ENCODE peak calls at places on chromosomes 3 and 15, in nine cellular contexts. One of them, this sample, is unnamed.

GRCh38 chr3:176920806-176921205 is 276.5 kb downstream of the TBL1XR1 start:
- DNase-seq in stomach: no peak
- DNase-seq in heart left ventricle: no peak
- DNase-seq in HFF-Myc: no peak
- DNase-seq in cardiac muscle cell: no peak
- DNase-seq in ovary: no peak
- DNase-seq in suprapubic skin: no peak
- DNase-seq in cardiac fibroblast: no peak
- DNase-seq in mucosa of descending colon: peak
- DNase-seq in this sample: no peak

GRCh38 chr15:71152542-71152941 is 37.3 kb downstream of the THSD4 start:
- DNase-seq in stomach: no peak
- DNase-seq in heart left ventricle: no peak
- DNase-seq in HFF-Myc: no peak
- DNase-seq in cardiac muscle cell: peak
- DNase-seq in ovary: no peak
- DNase-seq in suprapubic skin: no peak
- DNase-seq in cardiac fibroblast: no peak
- DNase-seq in mucosa of descending colon: no peak
- DNase-seq in this sample: no peak

GRCh38 chr15:75943713-75944215 is 40.1 kb downstream of the FBXO22 start:
- DNase-seq in stomach: no peak
- DNase-seq in heart left ventricle: no peak
- DNase-seq in HFF-Myc: no peak
- DNase-seq in cardiac muscle cell: no peak
- DNase-seq in ovary: no peak
- DNase-seq in suprapubic skin: no peak
- DNase-seq in cardiac fibroblast: peak
- DNase-seq in mucosa of descending colon: no peak
- DNase-seq in this sample: no peak

GRCh38 chr15:68994981-68995753 is 19.3 kb upstream of the NOX5 start:
- DNase-seq in stomach: no peak
- DNase-seq in heart left ventricle: no peak
- DNase-seq in HFF-Myc: no peak
- DNase-seq in cardiac muscle cell: no peak
- DNase-seq in ovary: no peak
- DNase-seq in suprapubic skin: peak
- DNase-seq in cardiac fibroblast: no peak
- DNase-seq in mucosa of descending colon: no peak
- DNase-seq in this sample: no peak

GRCh38 chr3:143242101-143242500 is 122.5 kb downstream of the CHST2 start:
- DNase-seq in stomach: no peak
- DNase-seq in heart left ventricle: no peak
- DNase-seq in HFF-Myc: no peak
- DNase-seq in cardiac muscle cell: no peak
- DNase-seq in ovary: no peak
- DNase-seq in suprapubic skin: no peak
- DNase-seq in cardiac fibroblast: peak
- DNase-seq in mucosa of descending colon: no peak
- DNase-seq in this sample: no peak

GRCh38 chr3:53162672-53163458 is 1.9 kb downstream of the PRKCD start:
- DNase-seq in stomach: peak
- DNase-seq in heart left ventricle: no peak
- DNase-seq in HFF-Myc: no peak
- DNase-seq in cardiac muscle cell: peak
- DNase-seq in ovary: no peak
- DNase-seq in suprapubic skin: no peak
- DNase-seq in cardiac fibroblast: peak
- DNase-seq in mucosa of descending colon: peak
- DNase-seq in this sample: peak

GRCh38 chr3:168047190-168047795 is 48.4 kb downstream of the GOLIM4 start:
- DNase-seq in stomach: no peak
- DNase-seq in heart left ventricle: no peak
- DNase-seq in HFF-Myc: peak
- DNase-seq in cardiac muscle cell: peak
- DNase-seq in ovary: no peak
- DNase-seq in suprapubic skin: no peak
- DNase-seq in cardiac fibroblast: peak
- DNase-seq in mucosa of descending colon: no peak
- DNase-seq in this sample: peak

GRCh38 chr15:82750831-82751181 is 41.1 kb upstream of the AP3B2 start:
- DNase-seq in stomach: no peak
- DNase-seq in heart left ventricle: no peak
- DNase-seq in HFF-Myc: no peak
- DNase-seq in cardiac muscle cell: no peak
- DNase-seq in ovary: no peak
- DNase-seq in suprapubic skin: no peak
- DNase-seq in cardiac fibroblast: peak
- DNase-seq in mucosa of descending colon: no peak
- DNase-seq in this sample: peak

GRCh38 chr15:92921215-92922131 is 21.3 kb downstream of the CHD2 start:
- DNase-seq in stomach: no peak
- DNase-seq in heart left ventricle: no peak
- DNase-seq in HFF-Myc: no peak
- DNase-seq in cardiac muscle cell: no peak
- DNase-seq in ovary: no peak
- DNase-seq in suprapubic skin: no peak
- DNase-seq in cardiac fibroblast: peak
- DNase-seq in mucosa of descending colon: no peak
- DNase-seq in this sample: no peak

GRCh38 chr15:39534996-39535395 is 45.9 kb upstream of the THBS1 start:
- DNase-seq in stomach: no peak
- DNase-seq in heart left ventricle: no peak
- DNase-seq in HFF-Myc: no peak
- DNase-seq in cardiac muscle cell: no peak
- DNase-seq in ovary: no peak
- DNase-seq in suprapubic skin: no peak
- DNase-seq in cardiac fibroblast: no peak
- DNase-seq in mucosa of descending colon: no peak
- DNase-seq in this sample: no peak

GRCh38 chr3:63308072-63308471 is 30.0 kb downstream of the SYNPR start:
- DNase-seq in stomach: no peak
- DNase-seq in heart left ventricle: no peak
- DNase-seq in HFF-Myc: no peak
- DNase-seq in cardiac muscle cell: no peak
- DNase-seq in ovary: no peak
- DNase-seq in suprapubic skin: no peak
- DNase-seq in cardiac fibroblast: no peak
- DNase-seq in mucosa of descending colon: no peak
- DNase-seq in this sample: no peak

GRCh38 chr3:55704521-55704920 is 217.4 kb upstream of the WNT5A start:
- DNase-seq in stomach: no peak
- DNase-seq in heart left ventricle: no peak
- DNase-seq in HFF-Myc: no peak
- DNase-seq in cardiac muscle cell: no peak
- DNase-seq in ovary: no peak
- DNase-seq in suprapubic skin: no peak
- DNase-seq in cardiac fibroblast: peak
- DNase-seq in mucosa of descending colon: no peak
- DNase-seq in this sample: no peak

GRCh38 chr15:55907797-55908196 is 85.6 kb downstream of the NEDD4 start:
- DNase-seq in stomach: no peak
- DNase-seq in heart left ventricle: no peak
- DNase-seq in HFF-Myc: peak
- DNase-seq in cardiac muscle cell: no peak
- DNase-seq in ovary: no peak
- DNase-seq in suprapubic skin: no peak
- DNase-seq in cardiac fibroblast: peak
- DNase-seq in mucosa of descending colon: no peak
- DNase-seq in this sample: no peak

DNA sequence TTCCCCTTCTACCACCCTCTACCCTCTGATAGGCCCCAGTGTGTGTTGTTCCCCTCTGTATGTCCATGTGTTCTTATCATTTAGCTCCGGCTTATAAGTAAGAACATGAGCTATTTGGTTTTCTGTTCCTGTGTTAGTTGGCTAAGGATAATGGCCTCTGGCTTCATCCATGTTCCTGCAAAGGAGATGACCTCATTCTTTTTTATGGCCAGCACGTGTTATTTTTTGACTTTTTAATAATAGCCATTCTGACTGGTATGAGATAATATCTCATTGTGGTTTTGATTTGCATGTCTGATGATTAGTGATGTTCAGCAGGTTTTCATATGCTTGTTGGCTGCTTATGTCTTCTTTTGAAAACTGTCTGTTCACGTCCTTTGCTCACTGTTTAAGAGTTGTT is 63.1 kb upstream of the NPHP3 start:
- DNase-seq in stomach: no peak
- DNase-seq in heart left ventricle: no peak
- DNase-seq in HFF-Myc: peak
- DNase-seq in cardiac muscle cell: no peak
- DNase-seq in ovary: no peak
- DNase-seq in suprapubic skin: no peak
- DNase-seq in cardiac fibroblast: no peak
- DNase-seq in mucosa of descending colon: no peak
- DNase-seq in this sample: no peak
- H3K4me3 ChIP-seq in stomach: no peak
- H3K4me3 ChIP-seq in heart left ventricle: no peak
- H3K4me3 ChIP-seq in HFF-Myc: no peak
- H3K4me3 ChIP-seq in cardiac muscle cell: no peak
- H3K4me3 ChIP-seq in ovary: no peak
- H3K4me3 ChIP-seq in suprapubic skin: no peak
- H3K4me3 ChIP-seq in cardiac fibroblast: no peak
- H3K4me3 ChIP-seq in mucosa of descending colon: no peak
- H3K4me3 ChIP-seq in this sample: no peak

GRCh38 chr3:129002573-129003569 is 1.8 kb downstream of the EFCC1 start:
- DNase-seq in stomach: no peak
- DNase-seq in heart left ventricle: no peak
- DNase-seq in HFF-Myc: no peak
- DNase-seq in cardiac muscle cell: no peak
- DNase-seq in ovary: peak
- DNase-seq in suprapubic skin: no peak
- DNase-seq in cardiac fibroblast: no peak
- DNase-seq in mucosa of descending colon: peak
- DNase-seq in this sample: no peak

GRCh38 chr3:129001817-129002572 is 891 bp downstream of the EFCC1 start:
- DNase-seq in stomach: no peak
- DNase-seq in heart left ventricle: no peak
- DNase-seq in HFF-Myc: no peak
- DNase-seq in cardiac muscle cell: peak
- DNase-seq in ovary: peak
- DNase-seq in suprapubic skin: no peak
- DNase-seq in cardiac fibroblast: no peak
- DNase-seq in mucosa of descending colon: peak
- DNase-seq in this sample: no peak

GRCh38 chr3:129004639-129005295 is 3.7 kb downstream of the EFCC1 start:
- DNase-seq in stomach: no peak
- DNase-seq in heart left ventricle: no peak
- DNase-seq in HFF-Myc: no peak
- DNase-seq in cardiac muscle cell: no peak
- DNase-seq in ovary: no peak
- DNase-seq in suprapubic skin: no peak
- DNase-seq in cardiac fibroblast: no peak
- DNase-seq in mucosa of descending colon: no peak
- DNase-seq in this sample: no peak

GRCh38 chr3:129005526-129006303 is 4.6 kb downstream of the EFCC1 start:
- DNase-seq in stomach: peak
- DNase-seq in heart left ventricle: peak
- DNase-seq in HFF-Myc: no peak
- DNase-seq in cardiac muscle cell: no peak
- DNase-seq in ovary: peak
- DNase-seq in suprapubic skin: no peak
- DNase-seq in cardiac fibroblast: no peak
- DNase-seq in mucosa of descending colon: peak
- DNase-seq in this sample: no peak

GRCh38 chr3:129003578-129004112 is 2.5 kb downstream of the EFCC1 start:
- DNase-seq in stomach: peak
- DNase-seq in heart left ventricle: peak
- DNase-seq in HFF-Myc: no peak
- DNase-seq in cardiac muscle cell: peak
- DNase-seq in ovary: peak
- DNase-seq in suprapubic skin: no peak
- DNase-seq in cardiac fibroblast: no peak
- DNase-seq in mucosa of descending colon: peak
- DNase-seq in this sample: peak
- TF ChIP-seq CTCF in stomach: no peak
- TF ChIP-seq CTCF in heart left ventricle: no peak
- TF ChIP-seq CTCF in HFF-Myc: no peak
- TF ChIP-seq CTCF in cardiac muscle cell: no peak
- TF ChIP-seq CTCF in ovary: no peak
- TF ChIP-seq CTCF in suprapubic skin: peak
- TF ChIP-seq CTCF in cardiac fibroblast: no peak
- TF ChIP-seq CTCF in mucosa of descending colon: peak
- TF ChIP-seq CTCF in this sample: no peak

DNA sequence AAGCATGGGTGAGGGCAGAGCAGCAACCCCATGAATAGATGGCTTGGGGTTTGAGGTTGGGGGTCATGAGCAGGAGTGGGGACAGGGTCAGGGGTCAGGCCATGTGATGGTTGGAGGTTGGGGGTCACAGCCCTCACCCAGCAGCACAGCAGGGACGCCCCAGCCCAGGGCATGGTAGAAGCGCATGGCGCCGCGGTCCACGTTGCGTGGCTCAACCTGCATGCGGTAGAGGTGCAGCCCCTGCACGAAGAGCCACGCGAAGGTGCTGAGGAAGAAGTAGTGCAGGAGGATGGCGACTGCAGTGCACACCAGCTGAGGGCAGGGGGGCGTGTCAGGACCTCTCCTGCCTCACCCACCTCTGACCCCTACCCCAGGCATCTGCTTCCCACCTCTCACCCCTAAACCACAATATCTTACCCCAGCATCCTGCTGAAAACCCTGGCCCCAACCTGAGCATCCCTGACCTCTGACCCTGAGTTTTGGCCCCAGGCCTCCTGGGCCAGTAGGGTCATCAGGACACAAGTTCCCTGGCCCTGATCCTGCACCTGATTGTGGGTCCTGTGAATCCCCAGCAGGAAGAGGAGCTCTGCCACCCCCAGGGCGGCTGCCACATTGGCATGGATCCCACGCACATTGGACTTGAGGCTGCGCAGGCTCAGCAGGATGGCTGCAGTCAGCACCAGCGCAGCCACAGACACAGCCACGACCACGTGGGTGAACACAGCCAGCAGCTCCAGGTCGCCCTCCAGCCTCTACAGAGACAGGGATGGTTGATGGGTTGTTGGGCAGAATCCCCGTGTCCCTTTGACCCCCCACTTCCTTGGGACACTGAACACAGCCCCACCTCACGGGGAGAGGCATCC is 9.9 kb upstream of the SLC26A6 start:
- DNase-seq in stomach: no peak
- DNase-seq in heart left ventricle: no peak
- DNase-seq in HFF-Myc: no peak
- DNase-seq in cardiac muscle cell: no peak
- DNase-seq in ovary: no peak
- DNase-seq in suprapubic skin: no peak
- DNase-seq in cardiac fibroblast: no peak
- DNase-seq in mucosa of descending colon: no peak
- DNase-seq in this sample: no peak
- H3K4me3 ChIP-seq in stomach: no peak
- H3K4me3 ChIP-seq in heart left ventricle: no peak
- H3K4me3 ChIP-seq in HFF-Myc: no peak
- H3K4me3 ChIP-seq in cardiac muscle cell: no peak
- H3K4me3 ChIP-seq in ovary: no peak
- H3K4me3 ChIP-seq in suprapubic skin: no peak
- H3K4me3 ChIP-seq in cardiac fibroblast: no peak
- H3K4me3 ChIP-seq in mucosa of descending colon: no peak
- H3K4me3 ChIP-seq in this sample: no peak

DNA sequence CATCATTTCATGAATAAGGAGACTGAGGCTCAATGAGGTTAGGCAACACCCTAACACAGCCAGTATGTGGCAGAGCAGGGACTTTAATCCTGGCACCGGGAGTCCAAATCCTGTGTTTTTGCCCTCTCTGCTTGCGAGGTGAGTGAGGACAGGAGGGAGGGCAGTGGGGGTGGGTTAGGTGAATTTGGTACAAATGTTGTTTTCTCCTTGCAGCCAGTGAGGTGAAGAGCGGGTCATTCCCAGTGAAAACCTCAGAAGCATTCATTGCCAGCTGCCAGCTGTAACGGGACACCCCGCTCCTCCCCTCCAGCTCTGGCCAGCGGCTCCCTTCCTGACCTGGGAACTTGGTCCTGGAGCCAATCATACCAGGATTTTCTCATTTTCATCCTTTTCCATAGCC is 45.7 kb upstream of the RAB6B start:
- DNase-seq in stomach: peak
- DNase-seq in heart left ventricle: no peak
- DNase-seq in HFF-Myc: no peak
- DNase-seq in cardiac muscle cell: peak
- DNase-seq in ovary: no peak
- DNase-seq in suprapubic skin: peak
- DNase-seq in cardiac fibroblast: peak
- DNase-seq in mucosa of descending colon: no peak
- DNase-seq in this sample: no peak
- TF ChIP-seq CTCF in stomach: no peak
- TF ChIP-seq CTCF in heart left ventricle: no peak
- TF ChIP-seq CTCF in HFF-Myc: no peak
- TF ChIP-seq CTCF in cardiac muscle cell: no peak
- TF ChIP-seq CTCF in ovary: no peak
- TF ChIP-seq CTCF in suprapubic skin: no peak
- TF ChIP-seq CTCF in cardiac fibroblast: no peak
- TF ChIP-seq CTCF in mucosa of descending colon: no peak
- TF ChIP-seq CTCF in this sample: no peak